ENCODE peak calls at places on chromosomes 3 and 15, in four cellular contexts. F is CD8-positive, alpha-beta T cell; V is DMS153; G is non-pigmented ciliary epithelial cell. Q is an unnamed sample.

GRCh38 chr3:172635588-172635987 is 75.3 kb downstream of the NCEH1 start:
- DNase-seq in F (no peak), V (peak), G (no peak), Q (no peak)

GRCh38 chr3:100602506-100603444 is 6.6 kb upstream of the ADGRG7 start:
- DNase-seq in F (no peak), V (peak), G (peak), Q (no peak)

GRCh38 chr3:61181874-61182273 is 69.4 kb downstream of the FHIT start:
- DNase-seq in F (no peak), G (peak), V (peak), Q (no peak)

GRCh38 chr3:114383875-114384557 is 90.2 kb downstream of the TIGIT start:
- DNase-seq in F (peak), G (no peak), V (peak), Q (no peak)

GRCh38 chr3:190092250-190092649 is 28.4 kb downstream of the P3H2 start:
- DNase-seq in F (no peak), V (no peak), G (no peak), Q (no peak)

GRCh38 chr15:38216763-38217162 is 35.9 kb upstream of the SPRED1 start:
- DNase-seq in F (no peak), V (no peak), G (no peak), Q (no peak)

GRCh38 chr15:83446904-83447708 is at the start of gene SH3GL3:
- DNase-seq in V (no peak), F (peak), G (peak), Q (peak)

GRCh38 chr15:44261007-44261706 is 27.4 kb upstream of the GOLM2 start:
- DNase-seq in F (no peak), G (no peak), V (no peak), Q (peak)

GRCh38 chr15:39188930-39189329 is 391.9 kb upstream of the THBS1 start:
- DNase-seq in V (no peak), F (no peak), G (peak), Q (no peak)

GRCh38 chr15:68725736-68726135 is 95.0 kb downstream of the ANP32A start:
- DNase-seq in G (no peak), F (no peak), V (no peak), Q (no peak)

GRCh38 chr15:100131321-100132224 is 210.2 kb downstream of the ADAMTS17 start:
- DNase-seq in G (no peak), F (no peak), V (no peak), Q (no peak)

GRCh38 chr15:95556225-95556624 is 774.3 kb upstream of the NR2F2 start:
- DNase-seq in V (no peak), F (no peak), G (no peak), Q (no peak)

GRCh38 chr3:4695846-4696245 is 202.7 kb downstream of the ITPR1 start:
- DNase-seq in F (no peak), V (no peak), G (no peak), Q (no peak)

GRCh38 chr3:38121832-38122461 is 15.0 kb downstream of the ACAA1 start:
- DNase-seq in V (no peak), F (no peak), G (no peak), Q (no peak)

GRCh38 chr15:80595391-80595790 is 99.7 kb upstream of the ABHD17C start:
- DNase-seq in G (no peak), V (no peak), F (no peak), Q (no peak)

GRCh38 chr3:151425640-151426336 is 35.1 kb downstream of the IGSF10 start:
- DNase-seq in V (no peak), F (no peak), G (no peak), Q (no peak)

GRCh38 chr15:83913034-83913632 is 259.2 kb downstream of the ADAMTSL3 start:
- DNase-seq in G (no peak), F (no peak), V (no peak), Q (no peak)

GRCh38 chr15:21261396-21261964 is 178.8 kb downstream of the POTEB3 start:
- DNase-seq in F (no peak), V (no peak), G (no peak), Q (no peak)

GRCh38 chr3:64832098-64832497 is 144.3 kb upstream of the ADAMTS9 start:
- DNase-seq in G (no peak), V (no peak), F (no peak), Q (no peak)

GRCh38 chr3:122794483-122794778 is 438 bp upstream of the SLC49A4 start:
- DNase-seq in G (no peak), F (no peak), V (no peak), Q (no peak)

GRCh38 chr3:31958721-31959152 is 22.3 kb downstream of the OSBPL10 start:
- DNase-seq in F (no peak), G (no peak), V (peak), Q (peak)

GRCh38 chr15:82126346-82126745 is 80.5 kb upstream of the MEX3B start:
- DNase-seq in F (no peak), V (no peak), G (no peak), Q (no peak)

GRCh38 chr3:85387913-85388510 is 429.2 kb downstream of the CADM2 start:
- DNase-seq in V (no peak), G (no peak), F (no peak), Q (no peak)